ENCODE peak calls at places on chromosomes 2 and 18, in eight cellular contexts. U, X, W, Z, C, T, I and L are unnamed samples.

GRCh38 chr2:188078544-188078943 is 213.1 kb upstream of the GULP1 start:
- DNase-seq in C (no peak), X (no peak), W (no peak), I (no peak), T (no peak), Z (no peak), U (no peak), L (no peak)

GRCh38 chr2:58156780-58157179 is 84.3 kb downstream of the FANCL start:
- DNase-seq in W (no peak), I (no peak), X (no peak), T (no peak), U (no peak), C (no peak), Z (no peak), L (no peak)

GRCh38 chr2:172995323-172996244 is 80.1 kb upstream of the MAP3K20 start:
- DNase-seq in C (no peak), Z (peak), T (no peak), X (peak), W (peak), U (no peak), I (peak), L (no peak)

GRCh38 chr2:16315911-16316310 is 349.7 kb downstream of the CYRIA start:
- DNase-seq in Z (no peak), C (no peak), X (no peak), T (no peak), W (no peak), I (no peak), U (no peak), L (no peak)

GRCh38 chr2:20501974-20502373 is 55.1 kb downstream of the RHOB start:
- DNase-seq in T (no peak), C (no peak), I (peak), U (no peak), W (no peak), Z (no peak), X (peak), L (no peak)

GRCh38 chr2:226475650-226476049 is 324.0 kb downstream of the IRS1 start:
- DNase-seq in W (no peak), X (peak), T (no peak), I (peak), Z (no peak), C (no peak), U (no peak), L (no peak)

GRCh38 chr2:236034974-236035373 is 133.2 kb downstream of the GBX2 start:
- DNase-seq in U (no peak), I (no peak), X (no peak), C (no peak), T (no peak), Z (no peak), W (no peak), L (no peak)

GRCh38 chr2:9107168-9108025 is 99.2 kb upstream of the ASAP2 start:
- DNase-seq in Z (no peak), T (no peak), U (no peak), W (no peak), I (no peak), C (no peak), X (no peak), L (no peak)

GRCh38 chr18:53093650-53094049 is 753.7 kb downstream of the DCC start:
- DNase-seq in Z (no peak), X (no peak), I (no peak), U (no peak), W (no peak), T (no peak), C (no peak), L (no peak)

GRCh38 chr2:199261221-199261620 is 196.5 kb downstream of the SATB2 start:
- DNase-seq in I (peak), Z (no peak), W (no peak), X (peak), T (no peak), U (no peak), C (no peak), L (no peak)

GRCh38 chr2:199259671-199260070 is 198.1 kb downstream of the SATB2 start:
- DNase-seq in U (no peak), I (no peak), W (no peak), T (no peak), C (no peak), Z (no peak), X (no peak), L (no peak)

GRCh38 chr2:199261936-199262335 is 195.8 kb downstream of the SATB2 start:
- DNase-seq in X (no peak), C (no peak), Z (no peak), U (no peak), W (no peak), T (no peak), I (no peak), L (no peak)

DNA sequence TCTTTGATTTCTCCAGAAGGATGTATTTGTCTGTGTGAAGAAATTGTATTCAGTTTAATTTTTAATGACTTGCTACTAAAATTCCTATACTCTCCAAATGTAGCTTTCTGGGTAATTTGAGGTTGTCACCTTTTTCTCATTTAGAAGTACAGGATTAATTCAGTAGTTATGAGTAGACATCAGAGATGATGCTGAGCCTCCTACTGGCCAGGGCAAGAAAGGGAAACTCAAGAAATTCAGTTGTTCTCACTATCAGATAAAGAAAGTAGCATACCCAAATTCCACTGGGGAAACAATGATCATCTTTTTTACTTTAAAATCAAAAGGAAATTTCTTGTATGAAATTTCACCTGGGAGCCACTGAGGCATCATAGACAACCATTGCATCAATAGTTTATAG is 199.4 kb downstream of the SATB2 start:
- DNase-seq in U (no peak), X (no peak), C (no peak), Z (no peak), W (no peak), I (no peak), T (no peak), L (no peak)
- TF ChIP-seq CTCF in U (no peak), X (peak), C (no peak), Z (peak), W (no peak), I (peak), T (no peak), L (no peak)

GRCh38 chr18:59026831-59027410 is 112.8 kb upstream of the SEC11C start:
- DNase-seq in W (no peak), C (no peak), U (no peak), T (no peak), I (no peak), X (no peak), Z (no peak), L (no peak)

GRCh38 chr18:59022167-59022945 is 117.3 kb upstream of the SEC11C start:
- DNase-seq in W (no peak), X (no peak), U (no peak), T (no peak), Z (no peak), I (peak), C (peak), L (no peak)

GRCh38 chr18:59021500-59021899 is 118.2 kb upstream of the SEC11C start:
- DNase-seq in I (no peak), T (no peak), C (peak), Z (no peak), U (no peak), W (peak), X (no peak), L (no peak)

GRCh38 chr18:59026364-59026763 is 113.3 kb upstream of the SEC11C start:
- DNase-seq in W (no peak), X (no peak), I (no peak), U (no peak), C (no peak), Z (no peak), T (no peak), L (no peak)

GRCh38 chr18:59024829-59025228 is 114.9 kb upstream of the SEC11C start:
- DNase-seq in T (no peak), U (no peak), C (no peak), X (peak), W (no peak), Z (no peak), I (peak), L (no peak)
- TF ChIP-seq CTCF in T (no peak), U (no peak), C (no peak), X (no peak), W (no peak), Z (no peak), I (no peak), L (no peak)

GRCh38 chr2:233387667-233388528 is 33.6 kb downstream of the DGKD start:
- DNase-seq in C (peak), T (peak), X (peak), W (peak), U (no peak), Z (peak), I (peak), L (no peak)
- TF ChIP-seq CTCF in C (no peak), T (no peak), X (no peak), W (no peak), U (no peak), Z (no peak), I (no peak), L (no peak)

GRCh38 chr2:37858725-37859267 is 66.3 kb upstream of the RMDN2 start:
- DNase-seq in U (no peak), X (no peak), I (no peak), W (no peak), Z (no peak), C (peak), T (no peak), L (no peak)

GRCh38 chr2:37855283-37856041 is 69.6 kb upstream of the RMDN2 start:
- DNase-seq in Z (no peak), X (no peak), C (peak), W (peak), U (no peak), T (no peak), I (no peak), L (no peak)

GRCh38 chr2:37858197-37858711 is 66.8 kb upstream of the RMDN2 start:
- DNase-seq in U (no peak), T (no peak), W (no peak), I (peak), C (peak), X (no peak), Z (peak), L (no peak)

GRCh38 chr2:37856101-37856751 is 68.9 kb upstream of the RMDN2 start:
- DNase-seq in W (peak), I (no peak), C (peak), T (no peak), Z (no peak), X (no peak), U (no peak), L (peak)

DNA sequence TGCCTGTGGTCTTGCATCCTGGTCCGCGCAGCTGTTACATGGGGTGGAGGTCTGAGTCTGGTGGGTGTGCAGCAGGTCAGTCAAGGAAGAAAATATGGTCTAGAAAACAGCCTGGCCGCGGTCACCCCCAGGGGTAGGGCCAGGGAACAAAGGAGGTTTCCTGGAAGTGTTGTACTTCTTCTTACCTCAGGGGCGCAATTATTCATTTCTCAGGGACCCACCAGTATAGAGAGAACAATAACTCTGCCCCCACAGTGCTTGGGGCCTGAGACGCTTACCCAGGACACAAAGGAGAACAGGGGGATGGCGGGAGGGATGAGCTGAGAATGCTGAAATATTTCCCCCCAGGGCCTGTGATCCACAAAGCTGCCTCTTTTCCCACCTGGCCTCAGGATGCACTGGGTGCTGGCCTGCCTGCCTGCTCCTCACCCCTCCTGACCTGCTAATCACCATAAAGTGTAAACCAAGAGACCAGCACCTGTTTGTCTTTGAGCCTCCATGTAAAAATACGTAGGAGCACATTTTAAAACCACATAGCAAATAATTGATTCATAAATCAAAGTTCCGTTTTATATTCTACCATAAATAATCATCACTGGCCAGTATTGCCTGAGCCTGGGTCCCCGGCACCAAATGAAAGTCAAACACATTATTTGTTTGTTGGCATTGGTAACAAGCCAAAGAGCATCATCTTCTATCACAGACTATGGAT is 67.4 kb upstream of the RMDN2 start:
- DNase-seq in X (no peak), C (peak), W (no peak), T (no peak), Z (no peak), U (no peak), I (no peak), L (no peak)
- TF ChIP-seq CTCF in X (no peak), C (no peak), W (no peak), T (no peak), Z (no peak), U (no peak), I (no peak), L (no peak)

GRCh38 chr18:63158676-63159291 is 160.8 kb downstream of the BCL2 start:
- DNase-seq in X (no peak), W (no peak), T (no peak), U (peak), Z (no peak), I (no peak), C (no peak), L (peak)
- TF ChIP-seq CTCF in X (no peak), W (no peak), T (no peak), U (no peak), Z (no peak), I (no peak), C (no peak), L (no peak)

DNA sequence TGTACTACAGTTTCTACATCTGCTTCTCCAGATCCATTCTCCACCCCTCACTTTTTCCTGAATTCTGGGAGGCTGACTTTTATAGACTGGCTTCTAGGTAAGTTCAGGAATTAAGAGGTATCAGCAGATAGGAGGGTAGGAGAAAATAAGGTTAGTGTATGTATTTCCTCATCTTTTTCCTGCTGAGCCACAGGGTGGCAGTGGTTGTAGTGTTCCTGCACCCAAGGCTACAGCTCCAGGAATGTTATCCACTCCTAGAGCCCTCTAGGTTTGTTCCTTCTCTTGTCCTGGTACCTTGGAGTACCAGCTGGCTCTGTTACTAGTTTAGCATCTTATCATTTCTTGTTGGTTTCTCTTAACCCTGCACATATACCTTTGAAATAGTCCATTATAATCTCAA is 40.7 kb upstream of the C2orf66 start:
- DNase-seq in X (no peak), T (no peak), I (peak), Z (peak), U (no peak), C (no peak), W (no peak), L (no peak)
- TF ChIP-seq CTCF in X (peak), T (no peak), I (peak), Z (peak), U (no peak), C (peak), W (peak), L (no peak)

GRCh38 chr2:213149949-213150314 is 1.5 kb downstream of the IKZF2 start:
- DNase-seq in X (no peak), C (no peak), U (no peak), Z (no peak), W (no peak), I (no peak), T (no peak), L (no peak)
- TF ChIP-seq CTCF in X (no peak), C (no peak), U (no peak), Z (no peak), W (no peak), I (no peak), T (no peak), L (no peak)

GRCh38 chr2:59790186-59791142 is 763.0 kb downstream of the BCL11A start:
- DNase-seq in X (no peak), C (no peak), I (no peak), W (no peak), T (no peak), Z (no peak), U (no peak), L (no peak)

GRCh38 chr2:59786684-59787083 is 766.8 kb downstream of the BCL11A start:
- DNase-seq in C (no peak), W (no peak), Z (no peak), X (no peak), T (no peak), U (no peak), I (no peak), L (no peak)

GRCh38 chr2:59787095-59787494 is 766.4 kb downstream of the BCL11A start:
- DNase-seq in I (no peak), Z (no peak), X (no peak), W (no peak), C (no peak), T (no peak), U (no peak), L (no peak)

GRCh38 chr2:59789523-59789922 is 763.9 kb downstream of the BCL11A start:
- DNase-seq in U (no peak), W (no peak), T (no peak), X (no peak), C (no peak), Z (no peak), I (no peak), L (no peak)
- TF ChIP-seq CTCF in U (no peak), W (no peak), T (no peak), X (no peak), C (no peak), Z (no peak), I (no peak), L (no peak)

GRCh38 chr2:216695401-216695821 is at the start of gene IGFBP5:
- DNase-seq in X (peak), T (peak), U (no peak), C (peak), I (peak), Z (peak), W (peak), L (no peak)
- TF ChIP-seq CTCF in X (peak), T (no peak), U (no peak), C (peak), I (peak), Z (peak), W (peak), L (no peak)

GRCh38 chr18:63850010-63850409 is 37.5 kb upstream of the SERPINB2 start:
- DNase-seq in T (no peak), U (peak), C (no peak), X (no peak), W (no peak), Z (peak), I (peak), L (no peak)
- TF ChIP-seq CTCF in T (no peak), U (no peak), C (peak), X (peak), W (no peak), Z (peak), I (peak), L (peak)